ENCODE peak calls at places on chromosomes 11 and 22, in four cellular contexts. K, F, Z and W are unnamed samples.

GRCh38 chr11:62804310-62805043 is 763 bp downstream of the NXF1 start:
- DNase-seq in K (no peak), F (no peak), Z (no peak), W (no peak)

GRCh38 chr11:111093061-111093460 is 152.5 kb upstream of the POU2AF2 start:
- DNase-seq in K (no peak), F (no peak), Z (no peak), W (no peak)

GRCh38 chr11:45577755-45578154 is 87.7 kb downstream of the CHST1 start:
- DNase-seq in K (no peak), F (no peak), Z (no peak), W (no peak)

GRCh38 chr22:47151490-47151889 is 389.0 kb downstream of the TBC1D22A start:
- DNase-seq in K (no peak), F (no peak), Z (no peak), W (no peak)

GRCh38 chr11:70036971-70037882 is 40.9 kb upstream of the ANO1 start:
- DNase-seq in K (no peak), F (no peak), Z (no peak), W (no peak)

GRCh38 chr11:9787981-9788521 is 124.2 kb downstream of the SWAP70 start:
- DNase-seq in K (no peak), F (no peak), Z (no peak), W (no peak)

GRCh38 chr22:26671317-26672059 is 14.1 kb downstream of the MIAT start:
- DNase-seq in K (peak), F (no peak), Z (no peak), W (no peak)

GRCh38 chr11:45801723-45802315 is 3.1 kb upstream of the SLC35C1 start:
- DNase-seq in K (no peak), F (no peak), Z (no peak), W (no peak)

GRCh38 chr11:13210424-13210823 is 67.2 kb upstream of the BMAL1 start:
- DNase-seq in K (no peak), F (peak), Z (peak), W (peak)

DNA sequence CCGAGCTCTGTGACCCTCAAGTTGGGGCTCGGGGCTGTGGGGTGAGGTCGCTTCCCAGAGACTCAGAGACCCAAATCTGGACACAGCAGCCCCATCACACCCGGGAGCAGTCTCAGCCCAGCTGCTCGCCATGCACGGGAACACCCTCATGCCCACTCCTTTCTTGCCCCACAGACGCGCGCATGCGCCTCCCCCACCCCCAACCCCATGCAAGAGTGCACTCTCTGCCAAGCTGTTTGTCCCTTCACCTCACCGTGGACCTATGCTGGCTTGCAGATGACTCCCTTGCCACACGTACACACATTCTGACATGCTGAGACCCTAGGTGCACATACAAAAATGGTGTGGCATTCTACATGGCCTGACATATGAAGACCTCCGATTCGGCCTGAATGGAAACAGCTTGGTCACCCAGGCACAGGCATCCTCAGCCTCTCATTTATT is 500 bp upstream of the CD248 start:
- DNase-seq in K (no peak), F (no peak), Z (peak), W (no peak)
- TF ChIP-seq SP1 in K (no peak), F (no peak), Z (no peak), W (no peak)

DNA sequence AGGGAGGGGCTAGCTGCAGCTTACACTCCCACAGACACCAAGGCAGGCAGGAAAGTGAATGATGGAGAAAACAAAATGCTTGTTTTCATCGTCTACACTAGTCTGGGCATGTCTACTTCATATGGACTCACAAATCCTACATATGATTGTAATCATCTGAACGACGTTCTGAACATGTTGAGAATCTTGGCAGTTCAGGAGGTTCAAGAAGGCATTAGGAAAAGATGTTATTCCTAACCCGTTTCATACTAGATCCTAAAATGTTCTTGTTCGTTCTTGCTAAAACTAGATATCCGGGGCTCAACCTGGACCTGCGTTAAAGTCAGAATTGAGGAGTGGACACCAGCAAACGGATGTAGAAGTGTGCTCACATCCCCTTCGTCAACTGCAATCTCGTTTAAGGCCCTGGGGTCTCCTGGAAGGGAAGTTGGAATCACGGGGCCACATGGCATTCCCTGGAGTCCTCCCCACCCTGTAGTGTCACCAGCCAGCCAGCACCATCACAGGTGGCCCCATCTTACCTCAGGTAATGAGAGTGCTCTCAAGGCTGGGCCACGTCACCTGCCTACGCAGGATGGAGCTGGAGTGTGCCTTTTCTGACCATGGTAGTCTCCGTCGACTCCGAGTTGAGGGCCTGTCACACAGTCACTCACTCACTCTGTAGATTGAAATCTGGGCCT is 37.3 kb downstream of the C11orf58 start:
- DNase-seq in K (no peak), F (no peak), Z (no peak), W (no peak)
- TF ChIP-seq SRF in K (no peak), F (no peak), Z (no peak), W (no peak)

GRCh38 chr22:36287881-36288515 is 35.1 kb downstream of the APOL1 start:
- DNase-seq in K (no peak), F (no peak), Z (no peak), W (no peak)

GRCh38 chr22:36286096-36286957 is 33.4 kb downstream of the APOL1 start:
- DNase-seq in K (no peak), F (peak), Z (peak), W (peak)

GRCh38 chr22:36288571-36289405 is 35.9 kb downstream of the APOL1 start:
- DNase-seq in K (no peak), F (no peak), Z (no peak), W (no peak)

GRCh38 chr22:36291831-36292740 is 39.2 kb downstream of the APOL1 start:
- DNase-seq in K (no peak), F (no peak), Z (no peak), W (no peak)

GRCh38 chr22:36289406-36289870 is 36.5 kb downstream of the APOL1 start:
- DNase-seq in K (no peak), F (no peak), Z (no peak), W (no peak)
- TF ChIP-seq CREB1 in K (no peak), F (no peak), Z (no peak), W (no peak)

GRCh38 chr11:34146866-34147265 is 41.4 kb downstream of the NAT10 start:
- DNase-seq in K (no peak), F (no peak), Z (no peak), W (no peak)

GRCh38 chr11:34147581-34147980 is 42.2 kb downstream of the NAT10 start:
- DNase-seq in K (no peak), F (no peak), Z (no peak), W (no peak)

GRCh38 chr11:34145847-34146381 is 40.5 kb downstream of the NAT10 start:
- DNase-seq in K (peak), F (no peak), Z (no peak), W (no peak)

GRCh38 chr11:34145073-34145472 is 39.6 kb downstream of the NAT10 start:
- DNase-seq in K (peak), F (no peak), Z (no peak), W (no peak)

GRCh38 chr11:34146411-34146810 is 41.0 kb downstream of the NAT10 start:
- DNase-seq in K (no peak), F (no peak), Z (no peak), W (no peak)
- TF ChIP-seq SP1 in K (no peak), F (no peak), Z (no peak), W (no peak)

GRCh38 chr22:45832959-45833580 is 143.9 kb downstream of the WNT7B start:
- DNase-seq in K (no peak), F (no peak), Z (no peak), W (no peak)

GRCh38 chr22:45830531-45831245 is 146.3 kb downstream of the WNT7B start:
- DNase-seq in K (no peak), F (no peak), Z (no peak), W (no peak)

GRCh38 chr22:45833613-45834012 is 143.3 kb downstream of the WNT7B start:
- DNase-seq in K (no peak), F (no peak), Z (no peak), W (no peak)

GRCh38 chr22:45832180-45832579 is 144.8 kb downstream of the WNT7B start:
- DNase-seq in K (no peak), F (no peak), Z (no peak), W (no peak)

DNA sequence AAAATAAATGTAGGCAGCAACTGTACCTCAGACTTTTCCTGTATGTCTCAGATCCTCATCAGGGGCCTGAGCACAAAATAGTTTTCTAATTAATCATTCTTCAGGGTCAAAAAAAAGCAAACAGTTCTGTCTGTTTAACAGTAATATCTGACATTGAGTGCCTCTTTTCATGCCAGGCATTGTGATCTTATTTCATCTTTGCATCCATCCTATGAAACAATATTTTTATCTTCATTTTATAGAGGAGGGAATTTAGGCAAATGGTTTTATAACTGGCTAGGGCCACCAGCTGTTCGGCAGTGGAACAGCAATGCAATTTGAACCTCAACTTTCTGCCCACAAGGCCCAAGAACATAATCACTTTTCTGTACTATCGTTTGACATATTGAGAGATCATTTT is 145.6 kb downstream of the WNT7B start:
- DNase-seq in K (no peak), F (no peak), Z (no peak), W (no peak)
- TF ChIP-seq SRF in K (no peak), F (no peak), Z (no peak), W (no peak)